ENCODE peak calls at places on chromosomes 1 and 21, in five cellular contexts. One of them, this sample, is unnamed.
A peak's percentile ranks its signal among the peaks of the same experiment; 100 is the strongest.

GRCh38 chr1:81549588-81550127 is 251.1 kb upstream of the ADGRL2 start:
- DNase-seq in cardiac fibroblast: peak; percentile 74
- DNase-seq in body of pancreas: peak; percentile 13
- DNase-seq in fibroblast of lung: peak; percentile 35
- DNase-seq in HFF-Myc: peak; percentile 16
- DNase-seq in this sample: peak; percentile 18

GRCh38 chr1:234921266-234922062 is 207.2 kb downstream of the TOMM20 start:
- DNase-seq in cardiac fibroblast: peak; percentile 63
- DNase-seq in body of pancreas: peak; percentile 74
- DNase-seq in fibroblast of lung: peak; percentile 69
- DNase-seq in HFF-Myc: no peak
- DNase-seq in this sample: no peak

GRCh38 chr1:43968348-43968948 is 1.4 kb upstream of the DPH2 start:
- DNase-seq in cardiac fibroblast: peak; percentile 49
- DNase-seq in body of pancreas: no peak
- DNase-seq in fibroblast of lung: no peak
- DNase-seq in HFF-Myc: no peak
- DNase-seq in this sample: no peak

GRCh38 chr1:31531177-31532000 is 44.9 kb upstream of the TINAGL1 start:
- DNase-seq in cardiac fibroblast: peak; percentile 65
- DNase-seq in body of pancreas: no peak
- DNase-seq in fibroblast of lung: peak; percentile 80
- DNase-seq in HFF-Myc: no peak
- DNase-seq in this sample: peak; percentile 68

GRCh38 chr1:10516244-10516643 is 41.5 kb downstream of the PEX14 start:
- DNase-seq in cardiac fibroblast: no peak
- DNase-seq in body of pancreas: no peak
- DNase-seq in fibroblast of lung: no peak
- DNase-seq in HFF-Myc: no peak
- DNase-seq in this sample: no peak

GRCh38 chr1:246703581-246703980 is 20.6 kb upstream of the SCCPDH start:
- DNase-seq in cardiac fibroblast: no peak
- DNase-seq in body of pancreas: peak; percentile 36
- DNase-seq in fibroblast of lung: peak; percentile 46
- DNase-seq in HFF-Myc: no peak
- DNase-seq in this sample: no peak

GRCh38 chr1:96416690-96417444 is 304.7 kb upstream of the PTBP2 start:
- DNase-seq in cardiac fibroblast: peak; percentile 12
- DNase-seq in body of pancreas: no peak
- DNase-seq in fibroblast of lung: no peak
- DNase-seq in HFF-Myc: no peak
- DNase-seq in this sample: no peak

GRCh38 chr1:202161151-202162048 is 998 bp upstream of the PTPN7 start:
- DNase-seq in cardiac fibroblast: no peak
- DNase-seq in body of pancreas: no peak
- DNase-seq in fibroblast of lung: no peak
- DNase-seq in HFF-Myc: no peak
- DNase-seq in this sample: no peak

GRCh38 chr1:112544011-112544688 is 35.4 kb downstream of the WNT2B start:
- DNase-seq in cardiac fibroblast: peak; percentile 96
- DNase-seq in body of pancreas: peak; percentile 7
- DNase-seq in fibroblast of lung: peak; percentile 96
- DNase-seq in HFF-Myc: peak; percentile 84
- DNase-seq in this sample: no peak

GRCh38 chr1:222931018-222931417 is 116.2 kb downstream of the DISP1 start:
- DNase-seq in cardiac fibroblast: no peak
- DNase-seq in body of pancreas: no peak
- DNase-seq in fibroblast of lung: peak; percentile 58
- DNase-seq in HFF-Myc: no peak
- DNase-seq in this sample: no peak

GRCh38 chr1:30688920-30689794 is 34.2 kb downstream of the MATN1 start:
- DNase-seq in cardiac fibroblast: no peak
- DNase-seq in body of pancreas: no peak
- DNase-seq in fibroblast of lung: no peak
- DNase-seq in HFF-Myc: no peak
- DNase-seq in this sample: no peak

GRCh38 chr1:32128479-32128878 is 20.6 kb downstream of the KPNA6 start:
- DNase-seq in cardiac fibroblast: no peak
- DNase-seq in body of pancreas: no peak
- DNase-seq in fibroblast of lung: no peak
- DNase-seq in HFF-Myc: no peak
- DNase-seq in this sample: no peak

GRCh38 chr1:240212552-240212951 is 120.9 kb downstream of the FMN2 start:
- DNase-seq in cardiac fibroblast: peak; percentile 59
- DNase-seq in body of pancreas: no peak
- DNase-seq in fibroblast of lung: no peak
- DNase-seq in HFF-Myc: no peak
- DNase-seq in this sample: no peak

GRCh38 chr1:44696789-44697188 is 22.3 kb downstream of the ARMH1 start:
- DNase-seq in cardiac fibroblast: no peak
- DNase-seq in body of pancreas: no peak
- DNase-seq in fibroblast of lung: no peak
- DNase-seq in HFF-Myc: no peak
- DNase-seq in this sample: no peak

GRCh38 chr1:13792429-13792828 is 92.4 kb downstream of the PRDM2 start:
- DNase-seq in cardiac fibroblast: peak; percentile 44
- DNase-seq in body of pancreas: no peak
- DNase-seq in fibroblast of lung: peak; percentile 59
- DNase-seq in HFF-Myc: no peak
- DNase-seq in this sample: no peak

GRCh38 chr1:111541721-111542120 is 38.3 kb upstream of the ADORA3 start:
- DNase-seq in cardiac fibroblast: peak; percentile 76
- DNase-seq in body of pancreas: no peak
- DNase-seq in fibroblast of lung: peak; percentile 76
- DNase-seq in HFF-Myc: no peak
- DNase-seq in this sample: no peak

GRCh38 chr1:163535807-163536206 is 214.1 kb downstream of the NUF2 start:
- DNase-seq in cardiac fibroblast: peak; percentile 69
- DNase-seq in body of pancreas: no peak
- DNase-seq in fibroblast of lung: peak; percentile 19
- DNase-seq in HFF-Myc: peak; percentile 54
- DNase-seq in this sample: no peak

GRCh38 chr1:35931424-35932157 is 686 bp downstream of the AGO3 start:
- DNase-seq in cardiac fibroblast: peak; percentile 17
- DNase-seq in body of pancreas: peak; percentile 36
- DNase-seq in fibroblast of lung: peak; percentile 8
- DNase-seq in HFF-Myc: no peak
- DNase-seq in this sample: no peak

GRCh38 chr1:40020447-40021085 is 20.0 kb upstream of the CAP1 start:
- DNase-seq in cardiac fibroblast: no peak
- DNase-seq in body of pancreas: no peak
- DNase-seq in fibroblast of lung: peak; percentile 32
- DNase-seq in HFF-Myc: no peak
- DNase-seq in this sample: no peak

GRCh38 chr1:217272385-217272784 is 358.5 kb downstream of the GPATCH2 start:
- DNase-seq in cardiac fibroblast: peak; percentile 87
- DNase-seq in body of pancreas: no peak
- DNase-seq in fibroblast of lung: peak; percentile 77
- DNase-seq in HFF-Myc: peak; percentile 17
- DNase-seq in this sample: no peak

GRCh38 chr1:53431725-53432306 is 27.4 kb upstream of the DMRTB1 start:
- DNase-seq in cardiac fibroblast: no peak
- DNase-seq in body of pancreas: no peak
- DNase-seq in fibroblast of lung: no peak
- DNase-seq in HFF-Myc: no peak
- DNase-seq in this sample: no peak

GRCh38 chr21:36044056-36044455 is 16.3 kb downstream of the SETD4 start:
- DNase-seq in cardiac fibroblast: no peak
- DNase-seq in body of pancreas: no peak
- DNase-seq in fibroblast of lung: no peak
- DNase-seq in HFF-Myc: no peak
- DNase-seq in this sample: peak; percentile 82

GRCh38 chr1:227465256-227465655 is 98.1 kb upstream of the ZNF678 start:
- DNase-seq in cardiac fibroblast: no peak
- DNase-seq in body of pancreas: no peak
- DNase-seq in fibroblast of lung: no peak
- DNase-seq in HFF-Myc: no peak
- DNase-seq in this sample: no peak

GRCh38 chr1:66539491-66539890 is 5.5 kb downstream of the SGIP1 start:
- DNase-seq in cardiac fibroblast: no peak
- DNase-seq in body of pancreas: no peak
- DNase-seq in fibroblast of lung: no peak
- DNase-seq in HFF-Myc: no peak
- DNase-seq in this sample: no peak

GRCh38 chr21:14864211-14865021 is 200.4 kb downstream of the NRIP1 start:
- DNase-seq in cardiac fibroblast: peak; percentile 91
- DNase-seq in body of pancreas: peak; percentile 80
- DNase-seq in fibroblast of lung: peak; percentile 80
- DNase-seq in HFF-Myc: no peak
- DNase-seq in this sample: no peak

GRCh38 chr1:924619-925323 is 1.0 kb downstream of the SAMD11 start:
- DNase-seq in cardiac fibroblast: peak; percentile 35
- DNase-seq in body of pancreas: peak; percentile 27
- DNase-seq in fibroblast of lung: peak; percentile 64
- DNase-seq in HFF-Myc: no peak
- DNase-seq in this sample: no peak

GRCh38 chr1:245173446-245174178 is 18.8 kb downstream of the KIF26B start:
- DNase-seq in cardiac fibroblast: no peak
- DNase-seq in body of pancreas: no peak
- DNase-seq in fibroblast of lung: peak; percentile 44
- DNase-seq in HFF-Myc: no peak
- DNase-seq in this sample: no peak

GRCh38 chr21:32483293-32483595 is 70.7 kb downstream of the EVA1C start:
- DNase-seq in cardiac fibroblast: no peak
- DNase-seq in body of pancreas: no peak
- DNase-seq in fibroblast of lung: no peak
- DNase-seq in HFF-Myc: no peak
- DNase-seq in this sample: no peak

GRCh38 chr21:36589352-36589971 is 109.5 kb upstream of the SIM2 start:
- DNase-seq in cardiac fibroblast: peak; percentile 65
- DNase-seq in body of pancreas: peak; percentile 68
- DNase-seq in fibroblast of lung: peak; percentile 13
- DNase-seq in HFF-Myc: peak; percentile 44
- DNase-seq in this sample: no peak

GRCh38 chr1:9038881-9039760 is 12.9 kb upstream of the SLC2A7 start:
- DNase-seq in cardiac fibroblast: no peak
- DNase-seq in body of pancreas: no peak
- DNase-seq in fibroblast of lung: no peak
- DNase-seq in HFF-Myc: no peak
- DNase-seq in this sample: no peak

GRCh38 chr21:43825610-43825935 is 36.2 kb downstream of the RRP1 start:
- DNase-seq in cardiac fibroblast: no peak
- DNase-seq in body of pancreas: no peak
- DNase-seq in fibroblast of lung: no peak
- DNase-seq in HFF-Myc: no peak
- DNase-seq in this sample: no peak

GRCh38 chr21:43827015-43827611 is 37.7 kb downstream of the RRP1 start:
- DNase-seq in cardiac fibroblast: peak; percentile 86
- DNase-seq in body of pancreas: no peak
- DNase-seq in fibroblast of lung: peak; percentile 58
- DNase-seq in HFF-Myc: peak; percentile 17
- DNase-seq in this sample: no peak

GRCh38 chr21:43824883-43825609 is 35.7 kb downstream of the RRP1 start:
- DNase-seq in cardiac fibroblast: no peak
- DNase-seq in body of pancreas: no peak
- DNase-seq in fibroblast of lung: no peak
- DNase-seq in HFF-Myc: no peak
- DNase-seq in this sample: no peak

GRCh38 chr21:43825936-43826622 is 36.7 kb downstream of the RRP1 start:
- DNase-seq in cardiac fibroblast: no peak
- DNase-seq in body of pancreas: no peak
- DNase-seq in fibroblast of lung: peak; percentile 7
- DNase-seq in HFF-Myc: no peak
- DNase-seq in this sample: no peak

GRCh38 chr21:43826623-43826974 is 37.2 kb downstream of the RRP1 start:
- DNase-seq in cardiac fibroblast: no peak
- DNase-seq in body of pancreas: no peak
- DNase-seq in fibroblast of lung: no peak
- DNase-seq in HFF-Myc: no peak
- DNase-seq in this sample: no peak
- H3K4me3 ChIP-seq in cardiac fibroblast: no peak overlapping the region
- H3K4me3 ChIP-seq in body of pancreas: no peak overlapping the region
- H3K4me3 ChIP-seq in fibroblast of lung: no peak overlapping the region
- H3K4me3 ChIP-seq in HFF-Myc: no peak overlapping the region
- H3K4me3 ChIP-seq in this sample: no peak overlapping the region

DNA sequence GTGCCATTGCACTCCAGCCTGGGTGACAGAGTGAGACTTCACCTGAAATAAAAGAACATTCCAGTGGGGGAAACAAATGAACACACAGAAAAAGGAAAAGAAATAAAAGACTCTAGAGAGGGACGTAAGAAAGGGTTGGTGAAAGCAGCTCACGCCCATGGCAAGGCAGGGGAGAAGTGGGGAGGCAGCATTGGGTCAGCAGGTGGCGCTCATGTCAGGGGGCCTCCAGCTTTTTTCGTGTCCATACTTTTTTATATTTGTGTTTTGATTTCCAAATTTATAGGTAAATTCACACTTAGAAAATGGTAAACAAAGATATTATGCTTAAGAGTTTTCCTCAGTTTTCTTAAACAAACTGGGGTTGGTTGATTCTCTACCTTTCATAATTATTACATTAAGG is 45.5 kb downstream of the VPS13D start:
- DNase-seq in cardiac fibroblast: peak; percentile 45
- DNase-seq in body of pancreas: peak; percentile 8
- DNase-seq in fibroblast of lung: no peak
- DNase-seq in HFF-Myc: no peak
- DNase-seq in this sample: no peak
- TF ChIP-seq CTCF in cardiac fibroblast: peak; percentile 81
- TF ChIP-seq CTCF in body of pancreas: peak; percentile 63
- TF ChIP-seq CTCF in fibroblast of lung: peak; percentile 71
- TF ChIP-seq CTCF in HFF-Myc: peak; percentile 84
- TF ChIP-seq CTCF in this sample: peak; percentile 77

DNA sequence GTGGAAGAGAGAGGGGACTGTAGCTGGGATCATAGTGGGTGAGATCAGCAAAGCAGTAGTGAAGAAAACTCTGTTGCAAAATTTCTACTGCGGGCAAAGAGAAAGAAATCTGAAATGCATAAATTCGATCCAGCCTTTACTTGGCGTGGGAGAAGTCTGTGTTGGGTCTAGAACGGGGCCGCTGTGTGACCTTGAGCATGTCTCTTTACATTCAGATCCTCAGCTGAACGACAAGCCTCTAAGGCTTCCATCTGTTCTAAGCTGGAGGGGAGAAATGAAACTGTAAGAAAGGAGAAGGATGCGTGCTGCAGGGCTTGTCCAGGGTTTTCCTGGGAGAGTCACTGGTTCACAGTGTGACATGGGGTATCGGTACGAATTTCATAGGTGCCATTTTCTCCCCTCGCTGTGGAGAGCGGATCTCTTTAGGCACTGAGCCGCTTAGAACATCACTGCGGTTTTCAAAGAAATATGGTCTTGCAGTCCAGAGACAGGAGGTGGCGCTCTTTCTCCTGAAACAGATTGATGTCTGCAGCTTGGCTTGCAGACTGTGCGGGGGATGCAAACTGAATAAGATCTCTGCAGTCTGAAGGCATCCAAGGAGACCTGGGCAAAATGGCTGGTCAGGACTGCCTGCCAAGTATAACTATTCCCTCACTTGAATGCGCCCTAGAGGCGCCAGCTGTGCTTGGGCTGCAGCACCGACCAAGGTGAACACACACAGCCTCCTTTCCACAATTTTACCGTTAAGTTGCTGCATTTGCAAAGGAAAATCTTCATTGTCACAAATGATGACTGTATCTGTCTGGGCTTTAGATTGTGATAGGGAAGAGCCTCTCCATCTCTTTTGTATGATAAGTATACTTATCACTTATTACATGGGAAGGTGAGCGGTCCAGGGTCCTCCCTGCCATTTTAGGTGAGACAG is 104.1 kb downstream of the XCL2 start:
- DNase-seq in cardiac fibroblast: peak; percentile 89
- DNase-seq in body of pancreas: peak; percentile 84
- DNase-seq in fibroblast of lung: peak; percentile 84
- DNase-seq in HFF-Myc: peak; percentile 80
- DNase-seq in this sample: peak; percentile 47
- H3K4me3 ChIP-seq in cardiac fibroblast: no peak overlapping the region
- H3K4me3 ChIP-seq in body of pancreas: no peak overlapping the region
- H3K4me3 ChIP-seq in fibroblast of lung: peak overlapping the region; percentile 31
- H3K4me3 ChIP-seq in HFF-Myc: no peak overlapping the region
- H3K4me3 ChIP-seq in this sample: no peak overlapping the region

GRCh38 chr1:161079436-161080110 is 9.8 kb downstream of the NECTIN4 start:
- DNase-seq in cardiac fibroblast: no peak
- DNase-seq in body of pancreas: no peak
- DNase-seq in fibroblast of lung: no peak
- DNase-seq in HFF-Myc: no peak
- DNase-seq in this sample: no peak
- TF ChIP-seq CTCF in cardiac fibroblast: no peak
- TF ChIP-seq CTCF in body of pancreas: no peak
- TF ChIP-seq CTCF in fibroblast of lung: no peak
- TF ChIP-seq CTCF in HFF-Myc: no peak
- TF ChIP-seq CTCF in this sample: no peak

This sample was measured in LNCaP clone FGC.